ENCODE peak calls at places on chromosomes 3 and 15, in five cellular contexts. V is caudate nucleus, P is H9, A is nephron progenitor cell, M is psoas muscle. H is an unnamed sample.

GRCh38 chr3:7607669-7608068 is 746.8 kb downstream of the GRM7 start:
- DNase-seq in A (no peak), M (no peak), V (no peak), P (no peak), H (no peak)

GRCh38 chr3:183122257-183122932 is 23.1 kb upstream of the MCCC1 start:
- DNase-seq in V (no peak), P (no peak), A (no peak), M (no peak), H (peak; percentile 62)

GRCh38 chr15:55627730-55628368 is 39.7 kb upstream of the PYGO1 start:
- DNase-seq in V (peak; percentile 5), P (no peak), M (peak; percentile 22), A (no peak), H (peak; percentile 92)

GRCh38 chr3:46372492-46373359 is 2.0 kb downstream of the CCR5 start:
- DNase-seq in V (no peak), M (no peak), A (no peak), P (no peak), H (peak; percentile 23)

GRCh38 chr15:98121957-98122356 is 161.5 kb downstream of the ARRDC4 start:
- DNase-seq in V (no peak), M (no peak), P (no peak), A (no peak), H (no peak)

GRCh38 chr15:41233367-41233771 is 2.3 kb downstream of the CHP1 start:
- DNase-seq in P (no peak), M (no peak), V (no peak), A (no peak), H (peak; percentile 69)

GRCh38 chr3:116777181-116777840 is 67.7 kb downstream of the TUSC7 start:
- DNase-seq in V (no peak), A (no peak), M (no peak), P (no peak), H (no peak)

GRCh38 chr3:112579232-112579631 is 17.4 kb downstream of the SLC35A5 start:
- DNase-seq in M (no peak), P (no peak), V (no peak), A (no peak), H (no peak)

GRCh38 chr3:39125837-39126500 is 18.5 kb downstream of the TTC21A start:
- DNase-seq in A (no peak), M (no peak), V (no peak), P (no peak), H (peak; percentile 38)

GRCh38 chr3:183988216-183988790 is 29.4 kb downstream of the ABCC5 start:
- DNase-seq in V (no peak), M (no peak), P (no peak), A (no peak), H (no peak)